ENCODE peak calls at places on chromosome 19, in four cellular contexts. Z, E, G and K are unnamed samples.

GRCh38 chr19:53982056-53982455 is 9.4 kb upstream of the CACNG6 start:
- DNase-seq in E (no peak), G (no peak), Z (no peak), K (no peak)

GRCh38 chr19:55116232-55117062 is 990 bp downstream of the PPP1R12C start:
- DNase-seq in Z (no peak), G (peak; percentile 9), E (no peak), K (peak; percentile 62)

GRCh38 chr19:3194063-3194702 is 8.5 kb downstream of the NCLN start:
- DNase-seq in Z (no peak), E (no peak), G (no peak), K (no peak)

GRCh38 chr19:38318595-38319142 is 976 bp upstream of the KCNK6 start:
- DNase-seq in Z (no peak), E (no peak), G (no peak), K (no peak)

GRCh38 chr19:30253581-30253996 is 118.6 kb upstream of the ZNF536 start:
- DNase-seq in Z (no peak), G (no peak), E (no peak), K (peak; percentile 26)

GRCh38 chr19:28264556-28264955 is 948.4 kb downstream of the UQCRFS1 start:
- DNase-seq in Z (no peak), G (no peak), E (no peak), K (no peak)

GRCh38 chr19:11587973-11588631 is 9.2 kb upstream of the ZNF627 start:
- DNase-seq in Z (no peak), E (no peak), G (no peak), K (no peak)

GRCh38 chr19:48813123-48813911 is 2.5 kb upstream of the BCAT2 start:
- DNase-seq in G (peak; percentile 43), E (no peak), Z (no peak), K (no peak)

GRCh38 chr19:48319647-48320537 is 5.5 kb upstream of the EMP3 start:
- DNase-seq in G (peak; percentile 64), Z (no peak), E (no peak), K (peak; percentile 75)

GRCh38 chr19:34963531-34964406 is at the start of gene ZNF792:
- DNase-seq in G (peak; percentile 56), Z (peak; percentile 7), E (no peak), K (peak; percentile 75)

GRCh38 chr19:48290341-48290922 is 20.6 kb downstream of the ZNF114 start:
- DNase-seq in Z (peak; percentile 85), E (no peak), G (no peak), K (peak; percentile 38)

GRCh38 chr19:3175761-3176714 is 2.5 kb upstream of the S1PR4 start:
- DNase-seq in G (no peak), Z (no peak), E (peak; percentile 57), K (no peak)

GRCh38 chr19:40367577-40368434 is 19.3 kb downstream of the PLD3 start:
- DNase-seq in Z (no peak), G (no peak), E (no peak), K (no peak)

GRCh38 chr19:3771906-3772450 is at the start of gene RAX2:
- DNase-seq in Z (no peak), E (no peak), G (no peak), K (no peak)

GRCh38 chr19:39833464-39834286 is at the start of gene DYRK1B:
- DNase-seq in Z (peak; percentile 89), E (peak; percentile 92), G (no peak), K (peak; percentile 97)

GRCh38 chr19:52398091-52398461 is 427 bp downstream of the ZNF528 start:
- DNase-seq in G (peak; percentile 6), E (no peak), Z (no peak), K (no peak)

GRCh38 chr19:51224163-51224641 is 678 bp upstream of the CD33 start:
- DNase-seq in E (no peak), Z (no peak), G (no peak), K (no peak)

GRCh38 chr19:38009650-38010229 is 102.7 kb downstream of the SIPA1L3 start:
- DNase-seq in Z (no peak), G (no peak), E (peak; percentile 51), K (no peak)

GRCh38 chr19:2476451-2477140 is 669 bp downstream of the GADD45B start:
- DNase-seq in Z (no peak), E (no peak), G (no peak), K (peak; percentile 38)

GRCh38 chr19:11092181-11092538 is 2.9 kb downstream of the LDLR start:
- DNase-seq in G (peak; percentile 92), Z (no peak), E (no peak), K (no peak)

GRCh38 chr19:42348211-42348610 is 22.8 kb downstream of the MEGF8 start:
- DNase-seq in G (no peak), Z (no peak), E (no peak), K (no peak)

GRCh38 chr19:10896851-10897526 is 25.6 kb downstream of the CARM1 start:
- DNase-seq in Z (no peak), E (no peak), G (peak; percentile 31), K (no peak)

GRCh38 chr19:41083516-41083915 is 4.7 kb upstream of the CYP2A13 start:
- DNase-seq in Z (no peak), G (no peak), E (no peak), K (no peak)

GRCh38 chr19:43444531-43445340 is 20.7 kb downstream of the LYPD3 start:
- DNase-seq in G (no peak), Z (no peak), E (no peak), K (no peak)

GRCh38 chr19:42634409-42635232 is 39.9 kb upstream of the CEACAM8 start:
- DNase-seq in G (peak; percentile 32), E (no peak), Z (no peak), K (peak; percentile 68)

GRCh38 chr19:19461671-19462622 is 53.4 kb downstream of the TSSK6 start:
- DNase-seq in E (no peak), Z (peak; percentile 78), G (peak; percentile 65), K (no peak)

GRCh38 chr19:55554302-55554701 is 9.0 kb upstream of the SBK3 start:
- DNase-seq in Z (no peak), E (no peak), G (no peak), K (no peak)

GRCh38 chr19:44851427-44851826 is 5.3 kb downstream of the NECTIN2 start:
- DNase-seq in E (no peak), Z (no peak), G (no peak), K (no peak)

GRCh38 chr19:6044056-6044805 is 66.1 kb downstream of the RFX2 start:
- DNase-seq in E (no peak), G (no peak), Z (no peak), K (no peak)

GRCh38 chr19:6041071-6041470 is 63.1 kb upstream of the RANBP3 start:
- DNase-seq in E (no peak), Z (no peak), G (no peak), K (no peak)

GRCh38 chr19:6042776-6043726 is 65.1 kb upstream of the RANBP3 start:
- DNase-seq in G (no peak), E (no peak), Z (no peak), K (no peak)

GRCh38 chr19:6039541-6040225 is 61.7 kb upstream of the RANBP3 start:
- DNase-seq in E (no peak), G (no peak), Z (no peak), K (no peak)

DNA sequence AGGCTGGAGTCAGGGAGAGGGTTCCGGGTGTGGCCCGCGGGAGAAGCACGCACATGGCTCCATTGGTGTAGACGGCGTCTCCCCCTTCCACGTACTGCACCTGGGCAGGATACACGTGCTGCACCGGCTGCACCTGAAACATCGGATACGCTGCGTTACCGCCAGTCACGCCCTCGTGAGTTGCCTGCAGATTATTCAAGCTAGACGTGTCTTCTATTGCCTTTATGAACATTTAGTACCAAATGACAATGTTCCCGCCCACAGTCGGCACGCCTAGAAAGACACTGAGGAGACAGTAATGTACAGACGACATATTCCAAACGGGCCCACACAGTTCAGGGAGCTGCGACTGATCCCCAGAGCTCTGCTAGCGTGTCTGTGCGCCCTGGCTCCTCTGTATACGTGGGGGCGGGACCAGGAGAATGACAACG is 64.1 kb upstream of the RANBP3 start:
- DNase-seq in E (no peak), G (no peak), Z (no peak), K (no peak)
- TF ChIP-seq SP1 in E (no peak), G (no peak), Z (no peak), K (no peak)

GRCh38 chr19:47012620-47013019 is 7.0 kb upstream of the NPAS1 start:
- DNase-seq in E (no peak), Z (no peak), G (no peak), K (no peak)
- TF ChIP-seq SUZ12 in E (no peak), Z (no peak), G (no peak), K (no peak)

DNA sequence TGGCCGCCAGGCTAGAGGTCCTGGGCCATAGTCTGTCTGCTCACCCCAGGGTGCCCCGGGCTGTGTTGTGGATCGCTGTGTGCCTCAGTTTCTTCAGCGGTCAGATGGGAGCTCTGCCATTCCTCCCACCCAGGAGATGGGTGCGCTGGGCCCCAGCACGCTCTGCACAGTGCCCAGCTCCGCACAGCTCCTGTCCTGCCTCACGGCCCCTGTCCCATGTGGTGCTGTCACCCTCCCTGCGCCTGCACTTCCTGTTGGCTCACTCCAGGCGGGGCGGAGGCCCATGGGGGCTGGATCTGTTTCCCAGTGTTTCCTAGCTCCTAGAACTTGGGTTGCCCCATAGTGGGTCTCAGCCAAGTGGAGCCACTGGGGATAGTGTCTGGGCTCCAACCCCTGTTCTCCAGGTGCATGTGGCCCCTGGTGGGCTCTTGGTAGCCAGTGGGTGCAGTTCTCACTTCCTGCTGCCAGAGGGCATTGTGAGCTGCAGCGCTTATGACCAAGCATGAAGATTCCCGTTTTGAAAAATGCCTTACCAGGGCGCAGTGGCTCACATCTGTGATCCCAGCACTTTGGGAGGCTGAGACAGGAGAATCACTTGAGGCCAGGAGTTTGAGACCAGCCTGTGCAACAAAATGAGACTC is 69.8 kb downstream of the KDM4B start:
- DNase-seq in G (peak; percentile 17), Z (no peak), E (no peak), K (peak; percentile 59)
- TF ChIP-seq SP1 in G (no peak), Z (no peak), E (no peak), K (no peak)

GRCh38 chr19:1252221-1252817 is 3.9 kb downstream of the MIDN start:
- DNase-seq in Z (no peak), E (no peak), G (no peak), K (no peak)
- TF ChIP-seq SUZ12 in Z (no peak), E (no peak), G (no peak), K (no peak)

DNA sequence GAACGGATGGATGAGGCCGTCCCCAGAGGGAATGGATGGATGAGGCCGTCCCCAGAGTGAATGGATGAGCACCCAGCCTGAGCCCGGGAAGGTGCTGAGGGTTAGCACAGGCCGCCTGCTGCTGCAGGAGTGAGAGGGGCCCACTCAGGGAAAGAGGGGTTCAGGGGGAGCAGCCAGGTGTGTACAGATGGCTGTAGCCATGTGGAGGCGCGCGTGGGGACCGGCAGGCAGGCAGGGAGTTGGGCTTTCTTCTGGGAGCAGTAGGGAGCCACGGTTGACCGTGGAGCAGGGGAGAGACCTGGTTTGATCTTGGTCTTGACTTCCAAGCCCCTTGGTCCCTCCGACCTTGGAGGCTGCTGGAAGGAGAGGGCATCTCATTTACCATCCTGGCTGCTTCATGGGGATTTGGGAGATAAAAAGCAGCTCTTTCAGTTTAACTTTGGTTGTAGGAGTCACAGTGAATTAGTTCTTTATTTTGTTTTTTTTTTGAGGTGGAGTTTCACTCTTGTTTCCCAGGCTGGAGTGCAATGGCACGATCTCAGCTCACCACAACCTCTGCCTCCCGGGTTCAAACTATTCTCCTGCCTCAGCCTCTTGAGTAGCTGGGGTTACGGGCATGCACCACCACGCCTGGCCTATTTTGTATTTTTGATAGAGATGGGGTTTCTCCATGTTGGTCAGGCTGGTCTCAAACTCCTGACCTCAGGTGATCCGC is 24.7 kb downstream of the ARID3A start:
- DNase-seq in E (no peak), Z (no peak), G (no peak), K (no peak)
- TF ChIP-seq SP1 in E (no peak), Z (no peak), G (no peak), K (no peak)

GRCh38 chr19:1090731-1091543 is 4.2 kb downstream of the POLR2E start:
- DNase-seq in E (no peak), G (no peak), Z (no peak), K (no peak)
- TF ChIP-seq SUZ12 in E (no peak), G (no peak), Z (no peak), K (no peak)